ENCODE peak calls at places on chromosomes 5 and 9, in four cellular contexts. Z is HepG2, J is A549, P is body of pancreas. V is an unnamed sample. For H3K4me1, the result is how much of the 10 kb centered on the place peaks cover.

GRCh38 chr9:23229764-23230434 is 596.1 kb downstream of the ELAVL2 start:
- DNase-seq in Z (no peak), P (no peak), J (no peak), V (no peak)

GRCh38 chr9:98241357-98242104 is 13.9 kb downstream of the TBC1D2 start:
- DNase-seq in Z (no peak), P (no peak), J (no peak), V (no peak)

GRCh38 chr9:105413486-105414068 is 34.3 kb upstream of the FSD1L start:
- DNase-seq in P (peak), J (peak), Z (peak), V (no peak)

GRCh38 chr5:32531885-32532520 is 53.4 kb upstream of the SUB1 start:
- DNase-seq in Z (peak), J (peak), P (no peak), V (no peak)

GRCh38 chr5:172267943-172268342 is 15.6 kb downstream of the UBTD2 start:
- DNase-seq in J (no peak), Z (no peak), P (no peak), V (no peak)

GRCh38 chr5:43312076-43312620 is 1.1 kb downstream of the HMGCS1 start:
- DNase-seq in Z (no peak), P (no peak), J (no peak), V (no peak)

GRCh38 chr5:23446436-23446835 is 61.0 kb upstream of the PRDM9 start:
- DNase-seq in Z (no peak), J (no peak), P (no peak), V (peak)

GRCh38 chr5:100186181-100186580 is 349.0 kb upstream of the FAM174A start:
- DNase-seq in J (no peak), P (no peak), Z (no peak), V (no peak)

GRCh38 chr9:131469951-131470350 is 32.8 kb upstream of the POMT1 start:
- DNase-seq in Z (no peak), J (no peak), P (no peak), V (no peak)

GRCh38 chr5:176540956-176541337 is 3.7 kb upstream of the RNF44 start:
- DNase-seq in Z (no peak), J (no peak), P (no peak), V (no peak)

GRCh38 chr9:8734760-8735159 is 935.2 kb upstream of the DMAC1 start:
- DNase-seq in P (no peak), J (peak), Z (no peak), V (no peak)

GRCh38 chr9:125437771-125438221 is 176.2 kb downstream of the GAPVD1 start:
- DNase-seq in J (no peak), P (no peak), Z (no peak), V (no peak)

GRCh38 chr9:112091805-112092204 is 83.3 kb downstream of the SUSD1 start:
- DNase-seq in J (peak), P (peak), Z (no peak), V (no peak)

GRCh38 chr5:79330071-79330470 is 94.1 kb downstream of the JMY start:
- DNase-seq in Z (peak), P (no peak), J (no peak), V (no peak)

DNA sequence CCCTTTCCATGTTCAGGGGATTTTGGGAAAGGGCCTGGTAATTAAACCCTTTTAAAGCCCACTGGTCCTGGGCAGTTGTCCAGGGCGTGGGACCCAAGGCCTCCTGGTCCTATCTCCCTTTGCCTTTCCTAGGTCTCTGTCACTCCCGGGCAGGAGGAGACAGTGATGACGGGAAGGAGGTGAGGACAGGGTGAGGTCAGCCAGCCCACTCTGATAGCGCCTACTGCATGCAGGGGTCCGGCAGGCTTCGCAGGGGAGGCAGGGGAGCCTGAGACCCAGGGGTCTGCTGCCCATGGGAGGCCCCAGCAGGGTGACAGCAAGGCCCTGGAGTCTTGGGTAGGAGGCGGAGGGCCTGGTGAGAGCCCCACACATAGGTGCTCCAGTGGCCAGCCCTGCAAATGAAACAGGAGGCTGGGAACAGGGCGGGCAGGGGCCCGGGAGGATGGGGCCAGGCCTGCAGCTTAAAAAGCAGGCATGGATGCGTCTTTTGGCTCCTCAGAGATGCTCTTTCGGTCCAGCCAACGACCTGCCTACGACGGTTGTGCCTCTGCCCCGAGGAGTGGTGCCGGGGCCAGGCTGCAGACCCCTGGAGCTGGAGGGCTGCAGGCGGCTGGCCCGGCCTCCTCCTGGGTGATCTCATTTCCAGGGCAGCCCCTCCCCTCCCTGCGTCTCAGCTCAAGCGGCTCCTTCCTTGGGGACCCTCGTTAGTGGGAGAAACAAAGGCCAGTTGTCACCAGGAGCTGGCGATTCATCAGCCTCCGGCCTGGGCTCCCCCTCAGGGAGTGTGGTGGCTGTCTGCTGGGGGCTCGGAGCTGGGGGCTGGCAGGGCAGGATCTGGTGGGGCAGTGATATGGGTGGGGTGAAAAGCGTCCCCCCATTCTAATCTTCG is 6.7 kb upstream of the RXRA start:
- DNase-seq in P (peak), Z (no peak), J (no peak), V (peak)
- H3K27ac ChIP-seq in P (no peak), Z (no peak), J (peak), V (no peak)

GRCh38 chr5:180803181-180804128 is 849 bp upstream of the MGAT1 start:
- DNase-seq in J (no peak), Z (peak), P (peak), V (peak)
- TF ChIP-seq CTCF in J (no peak), Z (peak), P (no peak), V (peak)

DNA sequence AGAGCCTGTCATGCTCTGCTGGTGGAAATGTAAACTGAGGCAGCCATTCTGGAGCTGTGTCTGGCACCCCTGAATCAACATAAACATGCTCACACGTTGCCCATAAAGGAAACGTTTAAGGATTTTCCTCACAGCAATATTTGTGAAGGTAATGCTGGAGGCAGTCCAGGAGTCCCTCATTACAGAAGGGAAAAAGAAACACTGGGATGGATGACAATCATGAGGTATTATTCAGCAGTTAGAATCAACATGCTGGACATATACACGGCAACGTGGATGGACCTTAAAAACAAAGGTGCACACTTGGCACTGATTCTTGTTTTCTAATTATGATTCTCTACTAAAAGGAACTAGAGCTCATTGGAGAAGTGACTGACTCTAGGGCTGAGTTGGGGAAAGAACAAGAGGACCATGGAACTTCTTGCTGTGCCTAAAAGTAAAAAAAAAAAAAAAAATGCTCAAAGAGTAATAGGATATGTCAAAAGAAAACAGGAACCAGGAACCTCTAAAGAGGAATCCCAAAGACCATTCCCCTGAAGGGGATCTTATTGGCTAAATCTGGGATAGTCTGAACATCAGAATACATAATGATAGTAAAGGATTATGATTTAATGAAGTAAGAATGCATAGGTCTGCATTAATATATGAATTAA is 18.6 kb downstream of the B4GALT1 start:
- DNase-seq in Z (no peak), P (no peak), J (no peak), V (no peak)
- H3K4me1 ChIP-seq in Z (under half), P (under half), J (half or more), V (half or more)

DNA sequence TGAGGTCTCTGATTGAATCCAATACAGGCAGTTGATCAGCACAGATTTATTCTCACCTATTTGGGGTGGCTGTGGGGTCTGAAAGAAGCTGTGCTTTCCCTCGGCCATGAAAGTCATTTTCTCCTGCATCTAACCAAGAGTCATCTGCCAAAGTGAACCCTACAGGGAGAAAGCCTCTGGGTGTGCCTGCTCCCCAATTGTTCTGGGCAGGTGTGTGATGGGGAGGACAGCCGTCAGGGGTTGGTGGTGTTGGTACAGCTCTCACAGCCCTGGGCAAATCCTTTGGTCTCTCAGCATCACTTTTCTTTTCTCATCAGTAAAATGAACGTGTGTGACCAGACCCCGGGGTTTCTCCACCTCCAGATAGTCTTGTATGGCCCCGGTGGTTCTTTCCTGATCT is 2.5 kb downstream of the PHF2 start:
- DNase-seq in P (no peak), J (no peak), Z (no peak), V (no peak)
- H3K27ac ChIP-seq in P (no peak), J (no peak), Z (no peak), V (no peak)

GRCh38 chr5:110289213-110289810 is 437.2 kb downstream of the TMEM232 start:
- DNase-seq in Z (no peak), P (no peak), J (no peak), V (no peak)

GRCh38 chr5:110288766-110289165 is 437.7 kb downstream of the TMEM232 start:
- DNase-seq in Z (no peak), J (no peak), P (no peak), V (no peak)
- TF ChIP-seq CTCF in Z (no peak), J (no peak), P (no peak), V (no peak)

DNA sequence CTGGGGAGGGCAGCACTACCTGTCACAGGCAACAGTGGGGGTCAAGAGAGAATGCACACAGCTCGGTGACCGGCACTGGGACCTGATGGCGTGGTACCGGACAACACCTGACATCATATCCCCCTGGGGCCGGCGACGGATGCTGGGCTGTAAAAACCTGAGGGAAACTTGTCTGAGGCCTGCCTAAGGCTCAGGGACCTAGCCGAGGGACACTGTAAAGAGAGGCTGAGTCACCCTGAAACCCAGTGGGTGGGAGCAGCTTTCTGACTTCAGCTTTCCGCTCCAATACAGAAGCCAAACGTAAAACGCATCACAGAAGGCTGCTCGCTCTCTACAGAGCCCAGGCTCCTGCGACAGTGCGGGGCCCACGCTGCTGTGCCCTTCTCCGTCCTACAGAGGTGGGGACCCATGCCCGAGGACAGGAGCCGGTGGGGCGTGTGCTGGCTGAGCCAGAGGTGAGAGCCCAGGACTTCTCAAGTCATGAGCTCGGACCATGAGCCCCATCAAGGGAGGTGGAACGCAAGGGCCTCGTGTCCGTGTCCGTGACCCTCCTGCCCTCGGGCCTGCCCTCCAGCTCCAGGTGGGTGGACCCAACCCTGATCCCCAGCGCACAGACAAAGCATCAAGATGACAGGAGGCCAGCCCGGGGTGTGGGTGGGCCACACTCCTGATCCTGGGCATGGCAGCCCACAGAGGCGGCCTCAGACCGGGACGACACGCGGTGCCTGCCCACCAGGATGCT is 5.3 kb downstream of the RALGDS start:
- DNase-seq in J (no peak), P (no peak), Z (no peak), V (no peak)
- H3K4me1 ChIP-seq in J (under half), P (half or more), Z (under half), V (half or more)

DNA sequence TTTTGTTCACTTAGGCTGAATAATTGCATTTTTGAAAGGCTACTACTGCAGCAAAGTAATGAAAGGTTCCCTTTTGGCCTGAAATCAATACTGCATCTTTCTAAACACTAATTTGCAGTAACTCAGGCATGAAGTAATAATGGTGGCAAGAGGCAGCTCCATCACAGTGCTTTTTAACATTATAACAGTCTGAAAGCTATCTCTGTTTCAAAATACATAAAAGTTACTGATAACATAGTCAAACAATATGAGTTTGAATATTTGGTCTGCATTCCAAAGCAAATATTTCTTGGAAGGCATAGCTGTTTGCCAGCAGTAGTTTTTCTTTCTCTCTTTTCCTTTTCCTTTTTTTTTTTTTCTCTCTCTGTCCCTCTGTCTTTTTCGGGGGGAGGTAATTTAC is 113.4 kb downstream of the FBN2 start:
- DNase-seq in Z (no peak), J (no peak), P (no peak), V (no peak)
- H3K27ac ChIP-seq in Z (no peak), J (no peak), P (no peak), V (no peak)

DNA sequence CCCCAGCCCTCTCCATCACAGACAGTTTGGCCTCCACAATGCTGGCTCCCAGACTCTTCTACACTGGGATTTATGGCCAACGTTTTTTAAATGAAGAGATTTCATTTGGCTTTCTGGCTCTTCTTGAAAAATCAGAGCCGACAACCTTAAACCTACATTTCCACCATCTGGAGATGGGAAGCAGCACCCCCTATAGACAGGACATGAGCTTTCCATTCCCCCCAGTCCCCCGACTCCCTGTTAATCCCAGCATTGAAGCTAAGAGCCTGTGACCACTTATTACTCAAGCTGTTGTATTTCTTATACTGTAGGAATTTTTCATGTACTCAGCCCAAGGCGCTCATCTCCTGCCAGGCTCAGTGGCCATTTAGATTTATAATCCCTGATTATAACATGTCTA is 34.0 kb upstream of the AFAP1L1 start:
- DNase-seq in Z (no peak), J (no peak), P (no peak), V (no peak)
- TF ChIP-seq CTCF in Z (peak), J (no peak), P (no peak), V (peak)